ENCODE peak calls at places on chromosomes 13 and 19, in four cellular contexts. Z, V, K and D are unnamed samples. For H3K4me1, the result is how much of the 10 kb centered on the place peaks cover.

GRCh38 chr13:80214521-80214941 is 126.4 kb downstream of the SPRY2 start:
- DNase-seq in Z (no peak), V (no peak), K (no peak), D (no peak)

GRCh38 chr13:109744512-109745051 is 41.8 kb downstream of the IRS2 start:
- DNase-seq in Z (no peak), V (no peak), K (no peak), D (no peak)

GRCh38 chr19:47429140-47429793 is 9.9 kb upstream of the MEIS3 start:
- DNase-seq in Z (no peak), V (no peak), K (no peak), D (no peak)

GRCh38 chr19:19094513-19094912 is 30.7 kb downstream of the SLC25A42 start:
- DNase-seq in Z (no peak), V (no peak), K (no peak), D (no peak)

GRCh38 chr13:83878691-83879410 is 3.4 kb downstream of the SLITRK1 start:
- DNase-seq in Z (no peak), V (no peak), K (no peak), D (no peak)

GRCh38 chr19:34145741-34146202 is 26.5 kb upstream of the LSM14A start:
- DNase-seq in Z (peak), V (peak), K (peak), D (no peak)

GRCh38 chr19:29450306-29450705 is 75.5 kb upstream of the VSTM2B start:
- DNase-seq in Z (no peak), V (no peak), K (no peak), D (no peak)

GRCh38 chr19:4380254-4380727 is 20.1 kb downstream of the SH3GL1 start:
- DNase-seq in Z (no peak), V (peak), K (no peak), D (no peak)

GRCh38 chr13:30074955-30075614 is 224.7 kb upstream of the UBL3 start:
- DNase-seq in Z (no peak), V (no peak), K (no peak), D (no peak)

GRCh38 chr13:99271249-99271648 is 13.1 kb upstream of the GPR18 start:
- DNase-seq in Z (no peak), V (no peak), K (no peak), D (no peak)

GRCh38 chr13:58963321-58963720 is 1200.4 kb downstream of the DIAPH3 start:
- DNase-seq in Z (no peak), V (no peak), K (no peak), D (no peak)

GRCh38 chr13:107764012-107764411 is 451.3 kb downstream of the LIG4 start:
- DNase-seq in Z (no peak), V (no peak), K (no peak), D (no peak)

GRCh38 chr19:35347171-35347929 is at the start of gene FFAR1:
- DNase-seq in Z (no peak), V (no peak), K (no peak), D (no peak)

GRCh38 chr13:97116754-97117153 is 105.4 kb upstream of the MBNL2 start:
- DNase-seq in Z (no peak), V (peak), K (no peak), D (no peak)

GRCh38 chr19:756232-756631 is 5.3 kb downstream of the MISP start:
- DNase-seq in Z (no peak), V (peak), K (peak), D (no peak)

GRCh38 chr19:47239610-47240296 is 8.8 kb upstream of the BBC3 start:
- DNase-seq in Z (no peak), V (peak), K (no peak), D (no peak)

GRCh38 chr19:14475251-14476073 is at the start of gene PTGER1:
- DNase-seq in Z (no peak), V (peak), K (peak), D (no peak)

GRCh38 chr19:54136086-54136863 is 1.3 kb upstream of the CNOT3 start:
- DNase-seq in Z (no peak), V (no peak), K (no peak), D (no peak)

GRCh38 chr19:16368385-16369305 is 44.0 kb downstream of the KLF2 start:
- DNase-seq in Z (no peak), V (no peak), K (no peak), D (no peak)

GRCh38 chr13:25945596-25945995 is 106.2 kb downstream of the SHISA2 start:
- DNase-seq in Z (no peak), V (no peak), K (no peak), D (no peak)

GRCh38 chr19:14218615-14219330 is 12.8 kb upstream of the ADGRL1 start:
- DNase-seq in Z (no peak), V (no peak), K (no peak), D (no peak)

GRCh38 chr19:14149509-14149994 is 13.2 kb upstream of the ASF1B start:
- DNase-seq in Z (no peak), V (no peak), K (no peak), D (no peak)

GRCh38 chr13:60267498-60268202 is 103.9 kb upstream of the DIAPH3 start:
- DNase-seq in Z (no peak), V (no peak), K (no peak), D (no peak)

GRCh38 chr19:3136684-3137055 is 837 bp downstream of the GNA15 start:
- DNase-seq in Z (no peak), V (peak), K (no peak), D (peak)

GRCh38 chr19:3132971-3133792 is 2.7 kb upstream of the GNA15 start:
- DNase-seq in Z (no peak), V (no peak), K (no peak), D (no peak)

GRCh38 chr19:3135961-3136683 is at the start of gene GNA15:
- DNase-seq in Z (no peak), V (peak), K (no peak), D (peak)

GRCh38 chr19:3131168-3131567 is 4.7 kb upstream of the GNA15 start:
- DNase-seq in Z (no peak), V (no peak), K (no peak), D (no peak)

GRCh38 chr19:3133793-3134116 is 2.1 kb upstream of the GNA15 start:
- DNase-seq in Z (no peak), V (no peak), K (no peak), D (no peak)
- H3K9ac ChIP-seq in Z (no peak), V (no peak), K (no peak), D (no peak)

GRCh38 chr13:113002891-113003290 is 33.9 kb downstream of the MCF2L start:
- DNase-seq in Z (no peak), V (no peak), K (no peak), D (no peak)
- H3K4me1 ChIP-seq in Z (under half), V (under half), K (under half), D (under half)

GRCh38 chr13:41137241-41137640 is 4.6 kb upstream of the KBTBD6 start:
- DNase-seq in Z (no peak), V (peak), K (no peak), D (peak)

GRCh38 chr13:41136396-41137031 is 3.9 kb upstream of the KBTBD6 start:
- DNase-seq in Z (no peak), V (no peak), K (no peak), D (no peak)

GRCh38 chr13:41139296-41139966 is 6.8 kb upstream of the KBTBD6 start:
- DNase-seq in Z (no peak), V (peak), K (no peak), D (no peak)

GRCh38 chr13:41133951-41134350 is 1.3 kb upstream of the KBTBD6 start:
- DNase-seq in Z (no peak), V (peak), K (no peak), D (no peak)

GRCh38 chr13:41137951-41138350 is 5.3 kb upstream of the KBTBD6 start:
- DNase-seq in Z (no peak), V (peak), K (no peak), D (peak)
- H3K4me2 ChIP-seq in Z (no peak), V (peak), K (peak), D (peak)

GRCh38 chr19:43751466-43752220 is 3.1 kb downstream of the SMG9 start:
- DNase-seq in Z (no peak), V (peak), K (no peak), D (no peak)
- H3K9ac ChIP-seq in Z (no peak), V (no peak), K (no peak), D (no peak)

GRCh38 chr13:68810660-68811059 is 1297.0 kb upstream of the ATXN8OS start:
- DNase-seq in Z (peak), V (no peak), K (no peak), D (no peak)
- H3K4me1 ChIP-seq in Z (under half), V (under half), K (under half), D (under half)

GRCh38 chr13:96089749-96090239 is at the start of gene HS6ST3:
- DNase-seq in Z (peak), V (peak), K (peak), D (no peak)
- H3K4me2 ChIP-seq in Z (peak), V (peak), K (peak), D (peak)

GRCh38 chr19:13086341-13086740 is 16.3 kb downstream of the LYL1 start:
- DNase-seq in Z (no peak), V (no peak), K (no peak), D (no peak)
- H3K9ac ChIP-seq in Z (no peak), V (no peak), K (no peak), D (no peak)

GRCh38 chr19:42363614-42364346 is 26.3 kb downstream of the CNFN start:
- DNase-seq in Z (no peak), V (no peak), K (no peak), D (no peak)

GRCh38 chr19:42361545-42361910 is 28.6 kb downstream of the CNFN start:
- DNase-seq in Z (no peak), V (no peak), K (no peak), D (no peak)

GRCh38 chr19:42362891-42363440 is 27.1 kb downstream of the CNFN start:
- DNase-seq in Z (no peak), V (no peak), K (no peak), D (no peak)

GRCh38 chr19:42360787-42361544 is 29.1 kb downstream of the CNFN start:
- DNase-seq in Z (peak), V (no peak), K (no peak), D (no peak)

DNA sequence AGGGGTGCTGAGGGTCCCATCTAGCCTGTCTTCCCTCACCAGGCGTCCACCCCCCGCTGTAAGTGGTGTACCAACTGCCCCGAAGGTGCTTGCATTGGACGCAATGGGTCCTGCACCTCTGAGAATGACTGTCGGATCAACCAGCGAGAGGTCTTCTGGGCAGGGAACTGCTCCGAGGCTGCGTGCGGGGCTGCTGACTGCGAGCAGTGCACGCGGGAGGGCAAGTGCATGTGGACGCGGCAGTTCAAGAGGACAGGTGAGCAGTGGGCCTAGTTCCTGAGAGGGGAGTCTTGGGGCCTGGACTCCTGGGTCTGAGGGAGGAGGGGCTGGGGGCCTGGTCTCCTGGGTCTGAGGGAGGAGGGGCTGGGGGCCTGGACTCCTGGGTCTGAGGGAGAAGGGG is 27.8 kb downstream of the CNFN start:
- DNase-seq in Z (no peak), V (no peak), K (no peak), D (no peak)
- H3K4me1 ChIP-seq in Z (under half), V (under half), K (under half), D (under half)

DNA sequence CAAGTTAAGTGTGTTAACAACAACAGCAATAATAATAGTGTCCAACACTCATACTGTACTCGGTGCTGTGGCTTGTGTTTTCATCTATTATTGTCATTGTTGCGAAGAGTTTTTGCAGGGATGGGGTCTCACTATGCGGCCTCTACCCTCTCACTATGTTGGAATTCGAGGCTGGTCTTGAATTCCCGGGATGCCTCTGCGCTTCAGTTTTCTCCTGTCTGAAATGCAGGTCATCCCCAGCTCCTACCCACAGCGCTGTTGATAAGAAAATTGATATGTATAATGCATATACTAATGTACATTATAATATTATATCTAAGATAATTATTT is 4.9 kb upstream of the SBK3 start:
- DNase-seq in Z (peak), V (no peak), K (no peak), D (no peak)
- H3K4me2 ChIP-seq in Z (peak), V (peak), K (peak), D (no peak)

GRCh38 chr13:71621152-71622124 is 245.6 kb downstream of the DACH1 start:
- DNase-seq in Z (no peak), V (no peak), K (no peak), D (no peak)

GRCh38 chr13:71626396-71626795 is 240.6 kb downstream of the DACH1 start:
- DNase-seq in Z (no peak), V (no peak), K (no peak), D (no peak)

GRCh38 chr13:71624641-71625040 is 242.4 kb downstream of the DACH1 start:
- DNase-seq in Z (peak), V (no peak), K (no peak), D (no peak)

GRCh38 chr13:71625694-71626093 is 241.3 kb downstream of the DACH1 start:
- DNase-seq in Z (no peak), V (no peak), K (no peak), D (no peak)

DNA sequence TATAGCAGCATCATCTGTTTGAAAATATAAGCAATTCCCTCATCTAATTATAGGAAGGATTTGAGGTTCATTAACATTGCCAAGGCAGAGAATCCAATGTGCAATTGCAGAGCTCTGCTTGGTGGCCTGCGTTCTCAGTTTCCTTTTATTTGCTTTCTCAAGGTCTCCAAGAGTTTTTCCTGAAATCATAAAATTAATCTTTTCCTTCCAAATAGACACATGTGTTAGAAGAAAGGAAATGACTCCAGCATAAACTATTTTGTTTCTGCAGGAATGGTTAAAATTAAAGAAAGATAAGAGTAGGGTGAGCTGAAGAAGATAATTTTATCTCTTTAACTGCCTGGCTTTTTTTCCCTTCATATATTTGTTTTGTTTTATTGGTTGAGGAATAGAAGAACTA is 241.8 kb downstream of the DACH1 start:
- DNase-seq in Z (no peak), V (no peak), K (no peak), D (no peak)
- H3K9ac ChIP-seq in Z (no peak), V (no peak), K (no peak), D (no peak)